ENCODE peak calls at places on chromosome 10, in four cellular contexts. One of them, this sample, is unnamed.

GRCh38 chr10:73875139-73875475 is 752 bp upstream of the CAMK2G start:
- ATAC-seq in IMR-90: no peak
- ATAC-seq in heart right ventricle: no peak
- ATAC-seq in stimulated activated naive B cell treated with anti-CD40 and anti-IgM and Interleukin-4, amounts not matched to agents 10 μg/mL and 1 μg/mL and 100 μg/mL, for 72 hours: peak
- ATAC-seq in this sample: no peak

GRCh38 chr10:112585052-112585451 is 138.0 kb downstream of the VTI1A start:
- ATAC-seq in IMR-90: peak
- ATAC-seq in stimulated activated naive B cell treated with anti-CD40 and anti-IgM and Interleukin-4, amounts not matched to agents 10 μg/mL and 1 μg/mL and 100 μg/mL, for 72 hours: no peak
- ATAC-seq in heart right ventricle: no peak
- ATAC-seq in this sample: peak

GRCh38 chr10:125344573-125345121 is 184.3 kb upstream of the CTBP2 start:
- ATAC-seq in IMR-90: no peak
- ATAC-seq in heart right ventricle: no peak
- ATAC-seq in stimulated activated naive B cell treated with anti-CD40 and anti-IgM and Interleukin-4, amounts not matched to agents 10 μg/mL and 1 μg/mL and 100 μg/mL, for 72 hours: peak
- ATAC-seq in this sample: no peak

GRCh38 chr10:131663411-131663810 is 237.4 kb upstream of the PPP2R2D start:
- ATAC-seq in IMR-90: no peak
- ATAC-seq in heart right ventricle: no peak
- ATAC-seq in stimulated activated naive B cell treated with anti-CD40 and anti-IgM and Interleukin-4, amounts not matched to agents 10 μg/mL and 1 μg/mL and 100 μg/mL, for 72 hours: no peak
- ATAC-seq in this sample: no peak

GRCh38 chr10:13505040-13505680 is 23.7 kb downstream of the BEND7 start:
- ATAC-seq in IMR-90: no peak
- ATAC-seq in stimulated activated naive B cell treated with anti-CD40 and anti-IgM and Interleukin-4, amounts not matched to agents 10 μg/mL and 1 μg/mL and 100 μg/mL, for 72 hours: no peak
- ATAC-seq in heart right ventricle: no peak
- ATAC-seq in this sample: peak

GRCh38 chr10:124259139-124259825 is 159.4 kb downstream of the OAT start:
- ATAC-seq in stimulated activated naive B cell treated with anti-CD40 and anti-IgM and Interleukin-4, amounts not matched to agents 10 μg/mL and 1 μg/mL and 100 μg/mL, for 72 hours: peak
- ATAC-seq in IMR-90: no peak
- ATAC-seq in heart right ventricle: no peak
- ATAC-seq in this sample: no peak

GRCh38 chr10:3460420-3461128 is 288.0 kb upstream of the PITRM1 start:
- ATAC-seq in IMR-90: no peak
- ATAC-seq in stimulated activated naive B cell treated with anti-CD40 and anti-IgM and Interleukin-4, amounts not matched to agents 10 μg/mL and 1 μg/mL and 100 μg/mL, for 72 hours: no peak
- ATAC-seq in heart right ventricle: no peak
- ATAC-seq in this sample: no peak

GRCh38 chr10:119410361-119411116 is 132.0 kb downstream of the RGS10 start:
- ATAC-seq in IMR-90: no peak
- ATAC-seq in stimulated activated naive B cell treated with anti-CD40 and anti-IgM and Interleukin-4, amounts not matched to agents 10 μg/mL and 1 μg/mL and 100 μg/mL, for 72 hours: no peak
- ATAC-seq in heart right ventricle: no peak
- ATAC-seq in this sample: no peak

GRCh38 chr10:93379366-93380042 is 102.6 kb downstream of the MYOF start:
- ATAC-seq in heart right ventricle: no peak
- ATAC-seq in IMR-90: peak
- ATAC-seq in stimulated activated naive B cell treated with anti-CD40 and anti-IgM and Interleukin-4, amounts not matched to agents 10 μg/mL and 1 μg/mL and 100 μg/mL, for 72 hours: peak
- ATAC-seq in this sample: peak

GRCh38 chr10:35493196-35494118 is 111.7 kb upstream of the GJD4 start:
- ATAC-seq in stimulated activated naive B cell treated with anti-CD40 and anti-IgM and Interleukin-4, amounts not matched to agents 10 μg/mL and 1 μg/mL and 100 μg/mL, for 72 hours: no peak
- ATAC-seq in IMR-90: peak
- ATAC-seq in heart right ventricle: peak
- ATAC-seq in this sample: peak

GRCh38 chr10:35432781-35433338 is 96.6 kb downstream of the CCNY start:
- ATAC-seq in IMR-90: no peak
- ATAC-seq in heart right ventricle: no peak
- ATAC-seq in stimulated activated naive B cell treated with anti-CD40 and anti-IgM and Interleukin-4, amounts not matched to agents 10 μg/mL and 1 μg/mL and 100 μg/mL, for 72 hours: no peak
- ATAC-seq in this sample: no peak

GRCh38 chr10:77960829-77961329 is 34.3 kb upstream of the DLG5 start:
- ATAC-seq in IMR-90: no peak
- ATAC-seq in stimulated activated naive B cell treated with anti-CD40 and anti-IgM and Interleukin-4, amounts not matched to agents 10 μg/mL and 1 μg/mL and 100 μg/mL, for 72 hours: no peak
- ATAC-seq in heart right ventricle: no peak
- ATAC-seq in this sample: no peak

GRCh38 chr10:119029613-119030420 is at the start of gene NANOS1:
- ATAC-seq in heart right ventricle: no peak
- ATAC-seq in stimulated activated naive B cell treated with anti-CD40 and anti-IgM and Interleukin-4, amounts not matched to agents 10 μg/mL and 1 μg/mL and 100 μg/mL, for 72 hours: peak
- ATAC-seq in IMR-90: peak
- ATAC-seq in this sample: peak

GRCh38 chr10:22478555-22479334 is 133.4 kb downstream of the SPAG6 start:
- ATAC-seq in heart right ventricle: no peak
- ATAC-seq in stimulated activated naive B cell treated with anti-CD40 and anti-IgM and Interleukin-4, amounts not matched to agents 10 μg/mL and 1 μg/mL and 100 μg/mL, for 72 hours: no peak
- ATAC-seq in IMR-90: no peak
- ATAC-seq in this sample: no peak

GRCh38 chr10:133388973-133389818 is 4.8 kb upstream of the MTG1 start:
- ATAC-seq in heart right ventricle: no peak
- ATAC-seq in IMR-90: no peak
- ATAC-seq in stimulated activated naive B cell treated with anti-CD40 and anti-IgM and Interleukin-4, amounts not matched to agents 10 μg/mL and 1 μg/mL and 100 μg/mL, for 72 hours: peak
- ATAC-seq in this sample: no peak

GRCh38 chr10:126014309-126014708 is 117.9 kb downstream of the FANK1 start:
- ATAC-seq in IMR-90: no peak
- ATAC-seq in stimulated activated naive B cell treated with anti-CD40 and anti-IgM and Interleukin-4, amounts not matched to agents 10 μg/mL and 1 μg/mL and 100 μg/mL, for 72 hours: no peak
- ATAC-seq in heart right ventricle: no peak
- ATAC-seq in this sample: no peak

GRCh38 chr10:17109475-17110207 is 20.0 kb downstream of the CUBN start:
- ATAC-seq in stimulated activated naive B cell treated with anti-CD40 and anti-IgM and Interleukin-4, amounts not matched to agents 10 μg/mL and 1 μg/mL and 100 μg/mL, for 72 hours: peak
- ATAC-seq in IMR-90: peak
- ATAC-seq in heart right ventricle: no peak
- ATAC-seq in this sample: peak